ENCODE peak calls at places on chromosomes 6 and 20, in eight cellular contexts. O is GM12878, H is foreskin fibroblast, G is epithelial cell of esophagus, B is psoas muscle, Y is H7, R is cardiac fibroblast, S is aorta. K is an unnamed sample.
A peak's percentile ranks its signal among the peaks of the same experiment; 100 is the strongest.

GRCh38 chr20:31670371-31671228 is 32.9 kb downstream of the COX4I2 start:
- DNase-seq in O (no peak), H (peak; percentile 62), G (no peak), B (peak; percentile 55), Y (no peak), R (no peak), S (peak; percentile 86), K (no peak)

GRCh38 chr6:38016824-38017223 is 197.3 kb downstream of the ZFAND3 start:
- DNase-seq in O (no peak), H (no peak), G (no peak), B (no peak), Y (no peak), R (no peak), S (no peak), K (no peak)

GRCh38 chr6:501891-502601 is 110.5 kb downstream of the IRF4 start:
- DNase-seq in O (no peak), H (no peak), G (no peak), B (no peak), Y (peak; percentile 57), R (no peak), S (no peak), K (no peak)

GRCh38 chr6:41039060-41039998 is at the start of gene UNC5CL:
- DNase-seq in O (no peak), H (peak; percentile 54), G (peak; percentile 72), B (no peak), Y (peak; percentile 91), R (peak; percentile 39), S (peak; percentile 52), K (no peak)

GRCh38 chr6:99282479-99283062 is 66.9 kb downstream of the FAXC start:
- DNase-seq in O (no peak), H (peak; percentile 35), G (peak; percentile 33), B (no peak), Y (peak; percentile 23), R (peak; percentile 36), S (no peak), K (no peak)

GRCh38 chr6:89411269-89412070 is 603 bp downstream of the RRAGD start:
- DNase-seq in O (no peak), H (peak; percentile 42), G (no peak), B (peak; percentile 64), Y (peak; percentile 87), R (no peak), S (peak; percentile 84), K (no peak)

GRCh38 chr6:44960898-44961297 is 367.2 kb upstream of the RUNX2 start:
- DNase-seq in O (peak; percentile 20), H (peak; percentile 84), G (peak; percentile 44), B (no peak), Y (no peak), R (peak; percentile 66), S (no peak), K (no peak)

GRCh38 chr6:170140129-170140528 is 150.7 kb downstream of the DLL1 start:
- DNase-seq in O (no peak), H (no peak), G (no peak), B (no peak), Y (no peak), R (no peak), S (peak; percentile 34), K (no peak)

GRCh38 chr6:31546339-31546961 is at the start of gene ATP6V1G2:
- DNase-seq in O (peak; percentile 71), H (peak; percentile 97), G (peak; percentile 98), B (peak; percentile 88), Y (peak; percentile 86), R (peak; percentile 95), S (peak; percentile 94), K (no peak)

GRCh38 chr20:24951536-24952047 is 2.5 kb downstream of the CST7 start:
- DNase-seq in O (no peak), H (no peak), G (no peak), B (no peak), Y (peak; percentile 37), R (no peak), S (no peak), K (no peak)

GRCh38 chr6:21323577-21323976 is 270.0 kb upstream of the SOX4 start:
- DNase-seq in O (no peak), H (no peak), G (no peak), B (no peak), Y (no peak), R (no peak), S (no peak), K (no peak)

GRCh38 chr6:84618046-84618752 is 146.2 kb downstream of the TBX18 start:
- DNase-seq in O (no peak), H (peak; percentile 91), G (peak; percentile 78), B (no peak), Y (no peak), R (peak; percentile 95), S (no peak), K (no peak)

GRCh38 chr6:159971341-159972178 is 2.7 kb downstream of the IGF2R start:
- DNase-seq in O (no peak), H (no peak), G (no peak), B (no peak), Y (no peak), R (no peak), S (no peak), K (no peak)
- H3K4me3 ChIP-seq in O (no peak overlapping the region), H (no peak overlapping the region), G (no peak overlapping the region), B (peak overlapping the region; percentile 89), Y (no peak overlapping the region), R (no peak overlapping the region), S (no peak overlapping the region), K (no peak overlapping the region)

GRCh38 chr20:20286061-20286460 is 81.8 kb upstream of the INSM1 start:
- DNase-seq in O (no peak), H (no peak), G (no peak), B (no peak), Y (no peak), R (no peak), S (no peak), K (no peak)
- H3K4me3 ChIP-seq in O (no peak overlapping the region), H (no peak overlapping the region), G (no peak overlapping the region), B (no peak overlapping the region), Y (no peak overlapping the region), R (no peak overlapping the region), S (no peak overlapping the region), K (no peak overlapping the region)

GRCh38 chr6:10416516-10416862 is 1.6 kb upstream of the TFAP2A start:
- DNase-seq in O (no peak), H (no peak), G (no peak), B (no peak), Y (no peak), R (no peak), S (no peak), K (no peak)

GRCh38 chr6:10418361-10418861 is 3.5 kb upstream of the TFAP2A start:
- DNase-seq in O (no peak), H (no peak), G (no peak), B (no peak), Y (no peak), R (no peak), S (no peak), K (no peak)

GRCh38 chr6:10415593-10416480 is 963 bp upstream of the TFAP2A start:
- DNase-seq in O (no peak), H (peak; percentile 19), G (no peak), B (no peak), Y (peak; percentile 52), R (no peak), S (no peak), K (no peak)

GRCh38 chr6:10417681-10418104 is 2.8 kb upstream of the TFAP2A start:
- DNase-seq in O (no peak), H (no peak), G (no peak), B (no peak), Y (peak; percentile 82), R (no peak), S (no peak), K (no peak)

GRCh38 chr6:10416863-10417641 is 2.2 kb upstream of the TFAP2A start:
- DNase-seq in O (no peak), H (no peak), G (no peak), B (no peak), Y (peak; percentile 93), R (no peak), S (no peak), K (no peak)
- H3K4me3 ChIP-seq in O (no peak overlapping the region), H (no peak overlapping the region), G (no peak overlapping the region), B (no peak overlapping the region), Y (peak overlapping the region; percentile 15), R (peak overlapping the region; percentile 2), S (no peak overlapping the region), K (peak overlapping the region; percentile 28)

GRCh38 chr6:168851460-168852103 is 402.1 kb downstream of the THBS2 start:
- DNase-seq in O (no peak), H (peak; percentile 53), G (no peak), B (no peak), Y (no peak), R (peak; percentile 23), S (no peak), K (no peak)
- H3K4me3 ChIP-seq in O (no peak overlapping the region), H (peak overlapping the region; percentile 18), G (no peak overlapping the region), B (peak overlapping the region; percentile 56), Y (no peak overlapping the region), R (no peak overlapping the region), S (peak overlapping the region; percentile 56), K (peak overlapping the region; percentile 14)

DNA sequence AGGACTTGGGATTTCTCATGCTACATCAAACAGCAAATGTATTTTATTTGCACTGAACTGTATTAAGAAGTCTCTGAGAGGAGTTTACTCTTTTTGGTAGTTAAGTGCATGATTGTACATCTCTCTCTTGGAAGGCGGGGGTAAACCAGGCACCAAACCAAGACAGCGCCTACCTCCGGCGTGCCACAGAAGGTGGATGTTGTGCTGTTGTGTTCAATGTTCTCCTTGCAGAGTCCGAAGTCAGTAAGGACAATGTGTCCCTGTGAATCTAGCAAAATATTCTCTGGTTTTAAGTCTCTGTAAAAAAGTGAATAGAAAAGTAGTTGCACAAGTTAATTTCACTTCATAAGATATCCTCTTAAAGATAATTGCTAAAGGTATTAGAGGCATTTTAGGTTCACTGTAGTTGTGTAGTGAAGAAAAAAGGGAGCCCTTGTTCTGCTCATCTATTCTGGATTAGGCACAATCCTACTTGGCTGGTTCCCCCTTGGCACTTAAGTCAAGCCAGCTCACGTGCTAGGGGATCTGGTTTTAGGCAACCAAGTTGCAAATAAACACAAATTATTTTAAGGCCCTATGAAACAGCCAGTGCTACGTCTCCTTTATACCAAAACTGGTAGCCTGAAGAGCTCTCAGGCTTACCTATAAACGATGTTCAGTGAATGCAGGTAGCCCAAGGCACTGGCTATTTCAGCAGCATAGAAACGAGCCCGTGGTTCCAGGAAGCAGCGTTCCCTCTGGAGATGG is 119.8 kb upstream of the SLC2A12 start:
- DNase-seq in O (no peak), H (peak; percentile 5), G (no peak), B (no peak), Y (no peak), R (no peak), S (no peak), K (no peak)
- H3K4me3 ChIP-seq in O (no peak overlapping the region), H (peak overlapping the region; percentile 95), G (peak overlapping the region; percentile 95), B (peak overlapping the region; percentile 90), Y (no peak overlapping the region), R (peak overlapping the region; percentile 69), S (no peak overlapping the region), K (peak overlapping the region; percentile 78)

K was measured in esophagus squamous epithelium.